ENCODE peak calls at places on chromosomes 7 and 10, in seven cellular contexts. One of them, this sample, is unnamed.
A peak's percentile ranks its signal among the peaks of the same experiment; 100 is the strongest.

GRCh38 chr7:35975851-35976454 is 175.1 kb downstream of the SEPTIN7 start:
- DNase-seq in uterus: peak; percentile 41
- DNase-seq in A549: peak; percentile 84
- DNase-seq in GM12892: no peak
- DNase-seq in spleen: no peak
- DNase-seq in IMR-90: peak; percentile 77
- DNase-seq in HCT116: peak; percentile 79
- DNase-seq in this sample: no peak

GRCh38 chr10:129857242-129857960 is 106.7 kb downstream of the EBF3 start:
- DNase-seq in spleen: no peak
- DNase-seq in uterus: no peak
- DNase-seq in IMR-90: no peak
- DNase-seq in HCT116: no peak
- DNase-seq in GM12892: no peak
- DNase-seq in A549: no peak
- DNase-seq in this sample: no peak

GRCh38 chr7:130441408-130441854 is 615 bp upstream of the CEP41 start:
- DNase-seq in IMR-90: peak; percentile 12
- DNase-seq in spleen: no peak
- DNase-seq in A549: peak; percentile 29
- DNase-seq in GM12892: no peak
- DNase-seq in uterus: no peak
- DNase-seq in HCT116: no peak
- DNase-seq in this sample: peak; percentile 76

GRCh38 chr10:18659784-18660561 is 742 bp downstream of the ARL5B start:
- DNase-seq in GM12892: no peak
- DNase-seq in IMR-90: peak; percentile 31
- DNase-seq in HCT116: no peak
- DNase-seq in A549: peak; percentile 51
- DNase-seq in spleen: no peak
- DNase-seq in uterus: no peak
- DNase-seq in this sample: no peak

GRCh38 chr10:69759641-69760040 is 42.1 kb upstream of the COL13A1 start:
- DNase-seq in IMR-90: peak; percentile 48
- DNase-seq in GM12892: no peak
- DNase-seq in HCT116: no peak
- DNase-seq in A549: no peak
- DNase-seq in spleen: no peak
- DNase-seq in uterus: no peak
- DNase-seq in this sample: no peak

GRCh38 chr10:12348870-12349627 is at the start of gene CAMK1D:
- DNase-seq in HCT116: no peak
- DNase-seq in uterus: peak; percentile 77
- DNase-seq in GM12892: peak; percentile 74
- DNase-seq in spleen: peak; percentile 97
- DNase-seq in IMR-90: peak; percentile 66
- DNase-seq in A549: peak; percentile 74
- DNase-seq in this sample: peak; percentile 70

GRCh38 chr10:5553400-5554170 is 28.8 kb downstream of the CALML3 start:
- DNase-seq in IMR-90: no peak
- DNase-seq in A549: no peak
- DNase-seq in uterus: no peak
- DNase-seq in spleen: peak; percentile 55
- DNase-seq in GM12892: no peak
- DNase-seq in HCT116: no peak
- DNase-seq in this sample: no peak

GRCh38 chr10:436013-436697 is 253.3 kb downstream of the DIP2C start:
- DNase-seq in A549: no peak
- DNase-seq in GM12892: no peak
- DNase-seq in IMR-90: no peak
- DNase-seq in HCT116: peak; percentile 78
- DNase-seq in spleen: no peak
- DNase-seq in uterus: no peak
- DNase-seq in this sample: no peak

GRCh38 chr10:17841055-17841454 is 31.9 kb downstream of the MRC1 start:
- DNase-seq in spleen: no peak
- DNase-seq in A549: no peak
- DNase-seq in IMR-90: no peak
- DNase-seq in GM12892: no peak
- DNase-seq in HCT116: no peak
- DNase-seq in uterus: no peak
- DNase-seq in this sample: no peak

GRCh38 chr10:88992945-88993537 is 2.4 kb downstream of the FAS start:
- DNase-seq in IMR-90: peak; percentile 54
- DNase-seq in HCT116: no peak
- DNase-seq in spleen: no peak
- DNase-seq in GM12892: no peak
- DNase-seq in uterus: no peak
- DNase-seq in A549: no peak
- DNase-seq in this sample: no peak

GRCh38 chr7:95026018-95026417 is 118.6 kb downstream of the PPP1R9A start:
- DNase-seq in IMR-90: no peak
- DNase-seq in uterus: no peak
- DNase-seq in spleen: no peak
- DNase-seq in GM12892: no peak
- DNase-seq in A549: no peak
- DNase-seq in HCT116: no peak
- DNase-seq in this sample: no peak

GRCh38 chr7:142338633-142339501 is 81.0 kb upstream of the PRSS58 start:
- DNase-seq in uterus: no peak
- DNase-seq in HCT116: peak; percentile 48
- DNase-seq in IMR-90: peak; percentile 14
- DNase-seq in GM12892: no peak
- DNase-seq in A549: peak; percentile 27
- DNase-seq in spleen: no peak
- DNase-seq in this sample: no peak

GRCh38 chr10:96588060-96588554 is 1.3 kb upstream of the TM9SF3 start:
- DNase-seq in GM12892: no peak
- DNase-seq in HCT116: no peak
- DNase-seq in uterus: no peak
- DNase-seq in IMR-90: no peak
- DNase-seq in A549: no peak
- DNase-seq in spleen: no peak
- DNase-seq in this sample: no peak

GRCh38 chr10:119090026-119090808 is 9.6 kb upstream of the EIF3A start:
- DNase-seq in GM12892: no peak
- DNase-seq in spleen: no peak
- DNase-seq in uterus: no peak
- DNase-seq in A549: no peak
- DNase-seq in HCT116: no peak
- DNase-seq in IMR-90: no peak
- DNase-seq in this sample: no peak

GRCh38 chr10:69457771-69458237 is 6.5 kb downstream of the TSPAN15 start:
- DNase-seq in A549: no peak
- DNase-seq in uterus: no peak
- DNase-seq in HCT116: no peak
- DNase-seq in spleen: peak; percentile 27
- DNase-seq in GM12892: no peak
- DNase-seq in IMR-90: no peak
- DNase-seq in this sample: no peak

GRCh38 chr7:44111759-44112158 is 7.6 kb downstream of the AEBP1 start:
- DNase-seq in IMR-90: no peak
- DNase-seq in GM12892: no peak
- DNase-seq in HCT116: no peak
- DNase-seq in spleen: peak; percentile 66
- DNase-seq in uterus: no peak
- DNase-seq in A549: no peak
- DNase-seq in this sample: no peak

GRCh38 chr10:79270471-79271246 is 76.6 kb upstream of the PPIF start:
- DNase-seq in IMR-90: no peak
- DNase-seq in spleen: no peak
- DNase-seq in GM12892: no peak
- DNase-seq in A549: no peak
- DNase-seq in uterus: no peak
- DNase-seq in HCT116: no peak
- DNase-seq in this sample: no peak

GRCh38 chr10:31421322-31421721 is 102.3 kb downstream of the ZEB1 start:
- DNase-seq in IMR-90: no peak
- DNase-seq in HCT116: no peak
- DNase-seq in uterus: no peak
- DNase-seq in GM12892: no peak
- DNase-seq in spleen: no peak
- DNase-seq in A549: no peak
- DNase-seq in this sample: no peak

GRCh38 chr10:29131952-29132820 is 156.7 kb upstream of the LYZL1 start:
- DNase-seq in uterus: no peak
- DNase-seq in A549: no peak
- DNase-seq in spleen: no peak
- DNase-seq in GM12892: no peak
- DNase-seq in IMR-90: peak; percentile 19
- DNase-seq in HCT116: no peak
- DNase-seq in this sample: no peak

GRCh38 chr7:28179081-28180030 is 1.2 kb downstream of the JAZF1 start:
- DNase-seq in A549: peak; percentile 53
- DNase-seq in GM12892: peak; percentile 65
- DNase-seq in HCT116: no peak
- DNase-seq in uterus: peak; percentile 66
- DNase-seq in IMR-90: no peak
- DNase-seq in spleen: peak; percentile 97
- DNase-seq in this sample: peak; percentile 63

GRCh38 chr10:42744134-42744701 is 38.4 kb upstream of the BMS1 start:
- DNase-seq in GM12892: no peak
- DNase-seq in spleen: no peak
- DNase-seq in HCT116: no peak
- DNase-seq in A549: no peak
- DNase-seq in IMR-90: no peak
- DNase-seq in uterus: no peak
- DNase-seq in this sample: no peak

GRCh38 chr7:80018941-80019808 is 115.5 kb upstream of the GNAI1 start:
- DNase-seq in spleen: no peak
- DNase-seq in HCT116: peak; percentile 54
- DNase-seq in A549: peak; percentile 59
- DNase-seq in uterus: no peak
- DNase-seq in GM12892: peak; percentile 13
- DNase-seq in IMR-90: peak; percentile 64
- DNase-seq in this sample: no peak

GRCh38 chr10:62577666-62578291 is 203.6 kb downstream of the ZNF365 start:
- DNase-seq in uterus: no peak
- DNase-seq in spleen: no peak
- DNase-seq in A549: no peak
- DNase-seq in IMR-90: peak; percentile 86
- DNase-seq in HCT116: no peak
- DNase-seq in GM12892: no peak
- DNase-seq in this sample: no peak

GRCh38 chr7:150383710-150384397 is 4.7 kb downstream of the ZNF775 start:
- DNase-seq in uterus: no peak
- DNase-seq in spleen: no peak
- DNase-seq in A549: no peak
- DNase-seq in IMR-90: no peak
- DNase-seq in GM12892: no peak
- DNase-seq in HCT116: no peak
- DNase-seq in this sample: no peak
- TF ChIP-seq POLR2A in uterus: no peak
- TF ChIP-seq POLR2A in spleen: no peak
- TF ChIP-seq POLR2A in A549: no peak
- TF ChIP-seq POLR2A in IMR-90: no peak
- TF ChIP-seq POLR2A in GM12892: no peak
- TF ChIP-seq POLR2A in HCT116: no peak
- TF ChIP-seq POLR2A in this sample: no peak

GRCh38 chr7:139341776-139342244 is 673 bp downstream of the FMC1 start:
- DNase-seq in spleen: peak; percentile 12
- DNase-seq in uterus: no peak
- DNase-seq in HCT116: no peak
- DNase-seq in GM12892: no peak
- DNase-seq in IMR-90: no peak
- DNase-seq in A549: no peak
- DNase-seq in this sample: no peak

GRCh38 chr7:139339698-139340036 is 1.5 kb upstream of the FMC1 start:
- DNase-seq in HCT116: no peak
- DNase-seq in A549: no peak
- DNase-seq in GM12892: no peak
- DNase-seq in spleen: no peak
- DNase-seq in uterus: no peak
- DNase-seq in IMR-90: no peak
- DNase-seq in this sample: no peak

GRCh38 chr7:139341058-139341775 is at the start of gene FMC1:
- DNase-seq in HCT116: peak; percentile 88
- DNase-seq in IMR-90: peak; percentile 94
- DNase-seq in spleen: peak; percentile 96
- DNase-seq in A549: peak; percentile 96
- DNase-seq in uterus: peak; percentile 95
- DNase-seq in GM12892: peak; percentile 69
- DNase-seq in this sample: peak; percentile 94

GRCh38 chr7:139340037-139340807 is 915 bp upstream of the FMC1 start:
- DNase-seq in uterus: peak; percentile 100
- DNase-seq in spleen: peak; percentile 99
- DNase-seq in A549: peak; percentile 99
- DNase-seq in HCT116: peak; percentile 98
- DNase-seq in IMR-90: peak; percentile 99
- DNase-seq in GM12892: peak; percentile 88
- DNase-seq in this sample: peak; percentile 100

GRCh38 chr7:139340808-139341057 is 404 bp upstream of the FMC1 start:
- DNase-seq in spleen: peak; percentile 92
- DNase-seq in uterus: peak; percentile 82
- DNase-seq in A549: no peak
- DNase-seq in HCT116: no peak
- DNase-seq in GM12892: no peak
- DNase-seq in IMR-90: no peak
- DNase-seq in this sample: no peak
- TF ChIP-seq POLR2A in spleen: no peak
- TF ChIP-seq POLR2A in uterus: no peak
- TF ChIP-seq POLR2A in A549: no peak
- TF ChIP-seq POLR2A in HCT116: no peak
- TF ChIP-seq POLR2A in GM12892: no peak
- TF ChIP-seq POLR2A in IMR-90: no peak
- TF ChIP-seq POLR2A in this sample: no peak

GRCh38 chr7:149225656-149226055 is 13.8 kb upstream of the ZNF212 start:
- DNase-seq in A549: no peak
- DNase-seq in GM12892: no peak
- DNase-seq in spleen: peak; percentile 67
- DNase-seq in uterus: no peak
- DNase-seq in IMR-90: no peak
- DNase-seq in HCT116: no peak
- DNase-seq in this sample: no peak
- TF ChIP-seq POLR2A in A549: no peak
- TF ChIP-seq POLR2A in GM12892: no peak
- TF ChIP-seq POLR2A in spleen: no peak
- TF ChIP-seq POLR2A in uterus: no peak
- TF ChIP-seq POLR2A in IMR-90: no peak
- TF ChIP-seq POLR2A in HCT116: no peak
- TF ChIP-seq POLR2A in this sample: no peak

DNA sequence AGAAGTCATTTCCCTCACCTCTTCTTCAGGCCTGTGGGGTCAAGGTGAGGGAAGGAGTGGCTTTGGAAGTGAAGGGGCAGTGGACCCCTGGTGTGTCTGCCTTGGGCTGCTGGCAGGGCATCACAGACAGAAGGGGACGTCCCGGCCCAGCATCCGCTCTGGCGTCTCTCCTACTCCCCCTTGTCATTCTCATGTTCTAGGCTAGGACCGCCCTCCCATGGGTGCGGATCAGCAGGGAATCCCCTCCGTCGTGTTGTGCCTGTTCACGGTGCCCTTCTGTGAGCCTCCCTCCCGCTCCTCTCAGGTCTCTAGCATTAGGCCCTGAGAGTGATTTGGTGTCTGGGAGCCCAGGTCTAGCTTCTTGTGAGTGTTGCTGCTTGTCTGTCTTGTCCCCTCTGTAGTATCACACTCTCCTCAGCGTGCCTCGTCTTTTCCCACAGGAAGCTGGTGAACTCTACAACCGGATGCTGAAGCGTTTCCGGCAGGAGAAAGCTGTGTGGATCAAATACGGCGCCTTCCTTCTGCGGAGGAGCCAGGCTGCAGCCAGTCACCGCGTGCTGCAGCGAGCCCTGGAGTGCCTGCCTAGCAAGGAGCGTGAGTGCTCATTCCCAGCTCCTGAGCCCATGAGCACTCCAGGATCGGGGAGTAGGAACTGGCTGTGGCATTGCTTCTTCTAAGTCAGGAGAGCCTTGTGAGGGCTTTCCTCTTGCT is 8.5 kb downstream of the CALHM2 start:
- DNase-seq in uterus: no peak
- DNase-seq in A549: no peak
- DNase-seq in HCT116: no peak
- DNase-seq in spleen: no peak
- DNase-seq in GM12892: no peak
- DNase-seq in IMR-90: no peak
- DNase-seq in this sample: no peak
- TF ChIP-seq POLR2A in uterus: no peak
- TF ChIP-seq POLR2A in A549: no peak
- TF ChIP-seq POLR2A in HCT116: no peak
- TF ChIP-seq POLR2A in spleen: no peak
- TF ChIP-seq POLR2A in GM12892: no peak
- TF ChIP-seq POLR2A in IMR-90: no peak
- TF ChIP-seq POLR2A in this sample: no peak

This sample was measured in breast epithelium.